ENCODE peak calls at places on chromosome 10, in eight cellular contexts. N, V, I, T, W, M, Y and Q are unnamed samples.

GRCh38 chr10:62264702-62265436 is 3.8 kb downstream of the RTKN2 start:
- DNase-seq in T (peak; percentile 56), N (peak; percentile 87), Y (no peak), W (peak; percentile 86), M (peak; percentile 64), I (peak; percentile 92), V (peak; percentile 90), Q (no peak)

GRCh38 chr10:20486791-20487190 is 410.3 kb downstream of the NEBL start:
- DNase-seq in N (no peak), Y (no peak), M (no peak), V (no peak), W (no peak), I (no peak), T (no peak), Q (no peak)

GRCh38 chr10:88831709-88832108 is 19.9 kb downstream of the ANKRD22 start:
- DNase-seq in I (no peak), Y (no peak), W (no peak), N (no peak), M (no peak), T (no peak), V (no peak), Q (no peak)

GRCh38 chr10:3805227-3805790 is 20.3 kb upstream of the KLF6 start:
- DNase-seq in V (peak; percentile 86), W (no peak), M (no peak), Y (no peak), T (peak; percentile 64), N (peak; percentile 85), I (peak; percentile 75), Q (no peak)

GRCh38 chr10:107971973-107972372 is 807.5 kb upstream of the SORCS1 start:
- DNase-seq in Y (no peak), V (peak; percentile 82), T (no peak), M (peak; percentile 94), I (peak; percentile 85), N (no peak), W (no peak), Q (no peak)

GRCh38 chr10:80504897-80505465 is 32.7 kb upstream of the SH2D4B start:
- DNase-seq in Y (no peak), T (no peak), N (no peak), W (no peak), I (no peak), M (no peak), V (no peak), Q (no peak)

GRCh38 chr10:69382382-69383117 is 34.2 kb downstream of the TACR2 start:
- DNase-seq in Y (no peak), T (no peak), V (peak; percentile 81), I (peak; percentile 74), W (no peak), N (peak; percentile 79), M (peak; percentile 64), Q (no peak)

GRCh38 chr10:87829986-87830732 is 12.1 kb upstream of the ATAD1 start:
- DNase-seq in M (no peak), Y (no peak), T (no peak), W (no peak), N (no peak), V (no peak), I (no peak), Q (no peak)

GRCh38 chr10:11797847-11798633 is 25.1 kb upstream of the PROSER2 start:
- DNase-seq in N (no peak), V (no peak), T (no peak), Y (no peak), W (no peak), I (no peak), M (no peak), Q (no peak)

GRCh38 chr10:69057261-69057950 is 30.5 kb upstream of the SRGN start:
- DNase-seq in M (no peak), V (no peak), T (peak; percentile 72), N (no peak), I (no peak), Y (no peak), W (peak; percentile 51), Q (no peak)

GRCh38 chr10:119803264-119803663 is 69.4 kb downstream of the MCMBP start:
- DNase-seq in I (peak; percentile 39), W (no peak), M (no peak), T (no peak), Y (no peak), V (peak; percentile 46), N (peak; percentile 61), Q (no peak)

GRCh38 chr10:87658383-87658795 is 1.3 kb upstream of the PAPSS2 start:
- DNase-seq in T (no peak), M (no peak), I (no peak), N (no peak), Y (no peak), V (no peak), W (no peak), Q (no peak)

GRCh38 chr10:113552014-113552413 is 839 bp upstream of the HABP2 start:
- DNase-seq in M (peak; percentile 34), N (no peak), Y (no peak), T (no peak), W (no peak), V (no peak), I (no peak), Q (no peak)

GRCh38 chr10:26448706-26449435 is 10.7 kb downstream of the APBB1IP start:
- DNase-seq in I (no peak), V (no peak), Y (no peak), M (no peak), W (peak; percentile 19), N (no peak), T (no peak), Q (no peak)

GRCh38 chr10:127556911-127557310 is 7.8 kb downstream of the NPS start:
- DNase-seq in N (peak; percentile 52), Y (peak; percentile 40), I (no peak), W (peak; percentile 92), T (no peak), V (peak; percentile 12), M (peak; percentile 41), Q (no peak)

GRCh38 chr10:128990986-128991385 is 476.1 kb upstream of the MGMT start:
- DNase-seq in V (no peak), N (no peak), Y (no peak), T (no peak), I (no peak), W (no peak), M (no peak), Q (no peak)

GRCh38 chr10:110274072-110274627 is 30.6 kb downstream of the SMNDC1 start:
- DNase-seq in V (no peak), T (no peak), I (no peak), M (no peak), N (no peak), W (peak; percentile 18), Y (no peak), Q (no peak)

GRCh38 chr10:77220150-77220549 is 417.5 kb downstream of the KCNMA1 start:
- DNase-seq in Y (no peak), I (peak; percentile 11), W (no peak), M (no peak), T (no peak), N (peak; percentile 70), V (no peak), Q (no peak)

GRCh38 chr10:94963901-94964300 is 25.4 kb downstream of the CYP2C9 start:
- DNase-seq in T (peak; percentile 20), Y (no peak), V (peak; percentile 11), M (peak; percentile 26), W (peak; percentile 81), I (peak; percentile 12), N (peak; percentile 42), Q (peak; percentile 23)

GRCh38 chr10:127908106-127908957 is 1.4 kb downstream of the PTPRE start:
- DNase-seq in N (peak; percentile 64), T (no peak), V (peak; percentile 90), M (peak; percentile 53), W (no peak), I (peak; percentile 73), Y (no peak), Q (no peak)

GRCh38 chr10:131043039-131043691 is 268.4 kb downstream of the TCERG1L start:
- DNase-seq in V (no peak), N (no peak), T (no peak), M (no peak), I (no peak), W (no peak), Y (no peak), Q (no peak)

GRCh38 chr10:69345402-69345801 is 67.1 kb downstream of the HK1 start:
- DNase-seq in N (no peak), I (no peak), W (no peak), T (no peak), V (no peak), Y (no peak), M (no peak), Q (no peak)

GRCh38 chr10:132963430-132963960 is 21.1 kb upstream of the CFAP46 start:
- DNase-seq in Y (no peak), M (no peak), V (no peak), I (no peak), N (no peak), W (no peak), T (no peak), Q (no peak)